ENCODE peak calls at places on chromosomes 3 and 15, in five cellular contexts. W is NCI-H460, H is fibroblast of mammary gland, C is DMS 273 treated with DMSO at 0.1 percent for 48 hours, G is mesothelial cell of epicardium. J is an unnamed sample.

GRCh38 chr3:164351126-164351525 is 727.2 kb downstream of the SI start:
- DNase-seq in H (no peak), C (no peak), G (no peak), W (no peak), J (no peak)

GRCh38 chr15:90062729-90063684 is 39.3 kb downstream of the IDH2 start:
- DNase-seq in W (no peak), C (no peak), G (no peak), H (no peak), J (no peak)

GRCh38 chr3:169863458-169863899 is 6.3 kb downstream of the LRRC31 start:
- DNase-seq in C (no peak), W (peak; percentile 36), H (peak; percentile 76), G (peak; percentile 62), J (peak; percentile 39)

GRCh38 chr3:33202581-33203457 is 15.8 kb downstream of the SUSD5 start:
- DNase-seq in G (no peak), H (no peak), C (no peak), W (no peak), J (no peak)

GRCh38 chr15:33029247-33029646 is 165.3 kb downstream of the FMN1 start:
- DNase-seq in H (no peak), C (no peak), G (no peak), W (no peak), J (no peak)

GRCh38 chr3:156033428-156033827 is 87.0 kb upstream of the KCNAB1 start:
- DNase-seq in G (no peak), H (no peak), C (no peak), W (no peak), J (no peak)

GRCh38 chr15:48682949-48683651 is 37.6 kb upstream of the FBN1 start:
- DNase-seq in G (no peak), H (peak; percentile 94), C (no peak), W (peak; percentile 26), J (no peak)

GRCh38 chr15:35998637-35999036 is 452.7 kb upstream of the DPH6 start:
- DNase-seq in H (no peak), G (no peak), W (no peak), C (no peak), J (no peak)

GRCh38 chr3:157499342-157499963 is 3.8 kb downstream of the VEPH1 start:
- DNase-seq in W (peak; percentile 5), G (peak; percentile 81), H (no peak), C (no peak), J (peak; percentile 17)

GRCh38 chr15:72492733-72493132 is 18.6 kb downstream of the ARIH1 start:
- DNase-seq in G (no peak), H (peak; percentile 45), C (no peak), W (no peak), J (no peak)

GRCh38 chr3:10142707-10143560 is 1.4 kb downstream of the VHL start:
- DNase-seq in H (peak; percentile 58), G (no peak), C (no peak), W (no peak), J (peak; percentile 26)

GRCh38 chr3:123986427-123986826 is 5.5 kb downstream of the ROPN1 start:
- DNase-seq in G (no peak), H (no peak), W (no peak), C (no peak), J (no peak)

GRCh38 chr3:167110906-167111305 is 269.2 kb downstream of the ZBBX start:
- DNase-seq in W (no peak), C (no peak), H (peak; percentile 53), G (no peak), J (no peak)

GRCh38 chr15:65724479-65724878 is 67.6 kb downstream of the DENND4A start:
- DNase-seq in G (no peak), C (no peak), W (no peak), H (no peak), J (no peak)

GRCh38 chr3:51637941-51638471 is 33.0 kb upstream of the TEX264 start:
- DNase-seq in C (peak; percentile 15), H (peak; percentile 73), G (no peak), W (peak; percentile 58), J (peak; percentile 19)

GRCh38 chr15:95793226-95793625 is 537.3 kb upstream of the NR2F2 start:
- DNase-seq in W (no peak), H (no peak), C (no peak), G (no peak), J (no peak)

GRCh38 chr3:127710473-127710941 is 37.8 kb downstream of the ABTB1 start:
- DNase-seq in H (peak; percentile 42), G (no peak), C (no peak), W (no peak), J (no peak)

GRCh38 chr3:182597621-182598041 is 195.7 kb upstream of the ATP11B start:
- DNase-seq in H (no peak), C (no peak), W (no peak), G (no peak), J (no peak)

J was measured in cerebellum.